ENCODE peak calls at places on chromosomes 13 and 19, in four cellular contexts. S is GM12878, C is H1, D is HepG2. M is an unnamed sample.
A peak's percentile ranks its signal among the peaks of the same experiment; 100 is the strongest.

GRCh38 chr13:68304287-68304893 is 1074.3 kb upstream of the PCDH9 start:
- DNase-seq in S (no peak), C (no peak), D (peak; percentile 43), M (peak; percentile 2)

GRCh38 chr13:46475586-46475991 is 77.4 kb upstream of the LRCH1 start:
- DNase-seq in S (no peak), C (no peak), D (no peak), M (no peak)

GRCh38 chr13:44068169-44068568 is 188.5 kb downstream of the LACC1 start:
- DNase-seq in S (no peak), C (no peak), D (no peak), M (no peak)

GRCh38 chr13:59000770-59001169 is 1163.0 kb downstream of the DIAPH3 start:
- DNase-seq in S (no peak), C (no peak), D (no peak), M (no peak)

GRCh38 chr13:109331898-109332297 is 454.5 kb downstream of the IRS2 start:
- DNase-seq in S (no peak), C (no peak), D (no peak), M (no peak)

GRCh38 chr13:46295531-46296464 is 84.1 kb downstream of the LRRC63 start:
- DNase-seq in S (peak; percentile 28), C (no peak), D (no peak), M (no peak)

GRCh38 chr19:53877361-53877766 is 4.6 kb upstream of the PRKCG start:
- DNase-seq in S (no peak), C (no peak), D (no peak), M (no peak)

GRCh38 chr19:54952591-54953344 is 5.4 kb upstream of the NLRP7 start:
- DNase-seq in S (no peak), C (no peak), D (no peak), M (no peak)

GRCh38 chr19:1163934-1164683 is 10.0 kb downstream of the SBNO2 start:
- DNase-seq in S (no peak), C (no peak), D (no peak), M (no peak)

GRCh38 chr19:56085571-56086275 is 35.4 kb downstream of the ZNF787 start:
- DNase-seq in S (no peak), C (no peak), D (no peak), M (no peak)

GRCh38 chr13:35927554-35927953 is 203.6 kb downstream of the DCLK1 start:
- DNase-seq in S (no peak), C (no peak), D (no peak), M (no peak)

GRCh38 chr13:30900952-30901749 is 4.9 kb upstream of the MEDAG start:
- DNase-seq in S (no peak), C (no peak), D (no peak), M (no peak)

GRCh38 chr13:44051405-44051804 is 171.7 kb downstream of the LACC1 start:
- DNase-seq in S (no peak), C (no peak), D (no peak), M (no peak)

GRCh38 chr13:113753171-113753570 is 5.9 kb upstream of the TMEM255B start:
- DNase-seq in S (no peak), C (no peak), D (no peak), M (no peak)

GRCh38 chr19:23075031-23075733 is 41.6 kb upstream of the ZNF730 start:
- DNase-seq in S (no peak), C (peak; percentile 95), D (no peak), M (peak; percentile 94)

GRCh38 chr13:34847751-34848150 is 94.3 kb upstream of the NBEA start:
- DNase-seq in S (no peak), C (no peak), D (no peak), M (no peak)

GRCh38 chr19:14410054-14410774 is 8.9 kb downstream of the DDX39A start:
- DNase-seq in S (no peak), C (no peak), D (no peak), M (no peak)

GRCh38 chr13:66354880-66355279 is 875.3 kb downstream of the PCDH9 start:
- DNase-seq in S (no peak), C (no peak), D (no peak), M (no peak)

GRCh38 chr19:41352609-41353465 is 885 bp downstream of the TGFB1 start:
- DNase-seq in S (no peak), C (peak; percentile 88), D (peak; percentile 54), M (no peak)

GRCh38 chr13:90696254-90696653 is 651.2 kb upstream of the MIR17HG start:
- DNase-seq in S (no peak), C (no peak), D (no peak), M (no peak)

GRCh38 chr19:4976412-4977298 is 7.7 kb downstream of the KDM4B start:
- DNase-seq in S (no peak), C (peak; percentile 70), D (peak; percentile 53), M (no peak)

GRCh38 chr13:37058801-37059135 is 720 bp downstream of the SUPT20H start:
- DNase-seq in S (peak; percentile 7), C (no peak), D (no peak), M (no peak)

GRCh38 chr19:45125975-45126493 is 33.1 kb downstream of the PPP1R37 start:
- DNase-seq in S (no peak), C (peak; percentile 96), D (peak; percentile 65), M (peak; percentile 20)

GRCh38 chr13:80276371-80277289 is 64.3 kb downstream of the SPRY2 start:
- DNase-seq in S (no peak), C (no peak), D (peak; percentile 15), M (peak; percentile 50)

GRCh38 chr19:18843960-18844359 is 12.2 kb downstream of the UPF1 start:
- DNase-seq in S (no peak), C (no peak), D (no peak), M (no peak)

GRCh38 chr13:111282997-111283396 is 37.4 kb upstream of the TEX29 start:
- DNase-seq in S (no peak), C (no peak), D (no peak), M (no peak)

GRCh38 chr13:111284579-111284978 is 35.9 kb upstream of the TEX29 start:
- DNase-seq in S (no peak), C (no peak), D (no peak), M (no peak)

GRCh38 chr13:111282425-111282824 is 38.0 kb upstream of the TEX29 start:
- DNase-seq in S (no peak), C (no peak), D (no peak), M (no peak)

GRCh38 chr13:111283457-111283856 is 37.0 kb upstream of the TEX29 start:
- DNase-seq in S (no peak), C (no peak), D (no peak), M (no peak)

DNA sequence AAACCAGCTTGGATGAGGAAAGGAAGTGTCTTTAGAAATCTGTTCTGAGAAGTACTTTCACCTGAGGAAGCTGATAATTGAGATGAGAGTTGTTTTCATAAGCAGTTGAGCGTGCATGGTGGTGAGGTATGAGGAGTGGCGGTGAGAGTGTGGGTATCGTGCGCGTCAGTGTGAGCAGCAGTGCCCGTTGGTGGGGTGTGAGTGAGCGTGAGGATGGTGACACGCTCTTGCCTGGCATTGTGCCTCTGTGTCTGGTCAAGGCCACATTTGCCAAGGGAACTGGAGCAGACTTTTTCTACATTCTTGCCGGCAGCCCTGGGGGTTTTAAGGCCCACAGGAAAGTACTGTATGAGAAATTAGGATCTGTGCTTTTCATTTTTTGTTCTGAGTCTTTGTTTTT is 36.5 kb upstream of the TEX29 start:
- DNase-seq in S (no peak), C (no peak), D (no peak), M (no peak)
- H3K36me3 ChIP-seq in S (peaks cover 34% of the 10 kb centered on the region), C (peaks cover 25% of the 10 kb centered on the region), D (peaks cover 30% of the 10 kb centered on the region), M (peaks cover 81% of the 10 kb centered on the region)

GRCh38 chr19:39550197-39550596 is 10.2 kb upstream of the EID2 start:
- DNase-seq in S (no peak), C (no peak), D (no peak), M (no peak)
- H3K4me3 ChIP-seq in S (no peak overlapping the region), C (no peak overlapping the region), D (no peak overlapping the region), M (no peak overlapping the region)

GRCh38 chr19:6820237-6820636 is 47.7 kb downstream of the VAV1 start:
- DNase-seq in S (no peak), C (no peak), D (no peak), M (no peak)
- TF ChIP-seq SUZ12 in S (no peak), C (no peak), D (no peak), M (no peak)

DNA sequence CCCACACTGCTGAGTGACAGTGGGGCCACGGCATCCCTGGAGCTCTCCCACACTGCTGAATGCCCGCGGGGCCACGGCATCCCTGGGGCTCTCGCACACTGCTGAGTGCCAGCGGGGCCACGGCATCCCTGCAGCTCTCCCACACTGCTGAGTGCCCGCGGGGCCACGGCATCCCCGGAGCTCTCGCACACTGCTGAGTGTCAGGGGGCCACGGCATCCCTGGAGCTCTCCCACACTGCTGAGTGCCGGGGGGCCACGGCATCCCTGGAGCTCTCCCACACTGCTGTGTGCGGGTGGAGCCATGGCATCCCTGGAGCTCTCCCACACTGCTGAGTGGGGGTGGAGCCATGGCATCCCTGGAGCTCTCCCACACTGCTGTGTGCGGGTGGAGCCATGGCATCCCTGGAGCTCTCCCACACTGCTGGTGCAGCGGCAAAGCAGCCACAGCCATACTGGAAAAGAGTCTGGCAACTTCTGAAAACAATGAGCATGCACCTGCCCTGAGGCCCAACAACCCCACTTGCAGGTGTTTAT is 8.6 kb downstream of the TUBGCP3 start:
- DNase-seq in S (no peak), C (no peak), D (no peak), M (no peak)
- H3K36me3 ChIP-seq in S (no peaks in the 10 kb centered on the region), C (no peaks in the 10 kb centered on the region), D (no peaks in the 10 kb centered on the region), M (peaks cover 10% of the 10 kb centered on the region)

GRCh38 chr13:27967736-27968315 is 1.3 kb downstream of the CDX2 start:
- DNase-seq in S (no peak), C (no peak), D (no peak), M (no peak)

GRCh38 chr13:27965740-27966640 is 3.1 kb downstream of the CDX2 start:
- DNase-seq in S (no peak), C (peak; percentile 81), D (no peak), M (peak; percentile 66)

GRCh38 chr13:27966641-27967202 is 2.4 kb downstream of the CDX2 start:
- DNase-seq in S (no peak), C (peak; percentile 80), D (no peak), M (no peak)

GRCh38 chr13:27968316-27969072 is 621 bp downstream of the CDX2 start:
- DNase-seq in S (no peak), C (peak; percentile 82), D (no peak), M (no peak)

DNA sequence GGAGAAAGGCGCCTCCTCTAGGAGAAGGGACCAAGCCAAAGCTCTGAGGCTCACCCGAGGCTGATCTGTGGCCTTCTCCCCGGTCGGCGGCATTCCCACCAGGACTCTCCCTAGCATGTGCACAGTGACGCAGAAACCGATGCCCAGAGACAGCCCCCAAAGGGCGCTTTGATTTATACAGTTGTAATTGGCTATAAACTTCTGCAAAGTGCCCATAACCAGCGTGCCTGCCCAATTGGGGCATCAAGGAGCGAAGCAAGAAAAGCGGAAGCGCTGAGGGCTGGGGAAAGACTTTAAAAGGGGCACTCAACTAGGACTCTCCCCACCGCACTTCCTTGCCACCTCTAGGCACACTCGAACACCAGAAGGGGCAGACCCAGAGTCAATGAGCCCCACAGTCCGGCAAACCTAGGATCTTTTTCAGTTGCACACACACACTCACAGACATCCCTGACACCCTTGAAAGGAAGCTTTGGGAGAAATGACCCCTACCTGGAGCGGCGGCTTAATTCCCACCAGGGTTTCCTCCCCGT is 1.8 kb downstream of the CDX2 start:
- DNase-seq in S (no peak), C (no peak), D (no peak), M (no peak)
- H3K4me3 ChIP-seq in S (no peak overlapping the region), C (no peak overlapping the region), D (no peak overlapping the region), M (no peak overlapping the region)

M was measured in NT2/D1.